ENCODE peak calls at places on chromosomes 11 and 22, in six cellular contexts. V, O, Y, J, A and C are unnamed samples.

GRCh38 chr11:290621-291231 is 1.8 kb downstream of the PGGHG start:
- DNase-seq in V (no peak), O (no peak), Y (peak), J (no peak), A (peak), C (peak)

GRCh38 chr11:113373306-113373705 is 14.3 kb upstream of the ANKK1 start:
- DNase-seq in V (peak), O (peak), Y (no peak), J (no peak), A (no peak), C (no peak)

GRCh38 chr11:44380009-44380313 is 70.0 kb upstream of the ALX4 start:
- DNase-seq in V (no peak), O (no peak), Y (no peak), J (no peak), A (no peak), C (no peak)

GRCh38 chr11:58924230-58924629 is 15.1 kb upstream of the GLYATL1 start:
- DNase-seq in V (no peak), O (no peak), Y (no peak), J (no peak), A (no peak), C (no peak)

GRCh38 chr11:21225860-21226259 is 556.5 kb downstream of the NELL1 start:
- DNase-seq in V (no peak), O (no peak), Y (no peak), J (no peak), A (no peak), C (no peak)

GRCh38 chr22:33577862-33578411 is 342.3 kb downstream of the LARGE1 start:
- DNase-seq in V (no peak), O (no peak), Y (no peak), J (no peak), A (no peak), C (no peak)

GRCh38 chr22:17171016-17171312 is 11.9 kb upstream of the HDHD5 start:
- DNase-seq in V (no peak), O (no peak), Y (no peak), J (no peak), A (no peak), C (no peak)

GRCh38 chr11:69156673-69157155 is 979 bp downstream of the SMIM38 start:
- DNase-seq in V (peak), O (no peak), Y (no peak), J (no peak), A (no peak), C (no peak)

GRCh38 chr11:92311616-92312449 is 87.2 kb downstream of the FAT3 start:
- DNase-seq in V (peak), O (no peak), Y (no peak), J (no peak), A (no peak), C (no peak)

GRCh38 chr11:119369035-119369925 is 12.2 kb downstream of the USP2 start:
- DNase-seq in V (no peak), O (no peak), Y (peak), J (no peak), A (no peak), C (no peak)

GRCh38 chr11:46122955-46123354 is 1.7 kb upstream of the PHF21A start:
- DNase-seq in V (peak), O (peak), Y (no peak), J (no peak), A (no peak), C (no peak)

GRCh38 chr11:66070604-66071325 is 693 bp downstream of the PACS1 start:
- DNase-seq in V (peak), O (peak), Y (peak), J (no peak), A (peak), C (no peak)

GRCh38 chr11:75325713-75326438 is 25.6 kb downstream of the ARRB1 start:
- DNase-seq in V (peak), O (peak), Y (peak), J (peak), A (no peak), C (no peak)

GRCh38 chr11:67368621-67369020 is 4.8 kb downstream of the CLCF1 start:
- DNase-seq in V (no peak), O (no peak), Y (no peak), J (no peak), A (no peak), C (no peak)

GRCh38 chr11:8262552-8263108 is 1.0 kb downstream of the LMO1 start:
- DNase-seq in V (peak), O (peak), Y (peak), J (no peak), A (peak), C (no peak)

GRCh38 chr11:95849087-95849825 is 59.0 kb downstream of the CEP57 start:
- DNase-seq in V (peak), O (peak), Y (peak), J (no peak), A (peak), C (no peak)

GRCh38 chr22:32378703-32379272 is 21.1 kb downstream of the RFPL3 start:
- DNase-seq in V (peak), O (peak), Y (no peak), J (no peak), A (peak), C (no peak)

GRCh38 chr11:113114452-113115027 is 153.3 kb downstream of the NCAM1 start:
- DNase-seq in V (peak), O (peak), Y (peak), J (no peak), A (peak), C (no peak)

GRCh38 chr22:21074092-21074715 is 28.5 kb downstream of the LRRC74B start:
- DNase-seq in V (peak), O (peak), Y (no peak), J (no peak), A (no peak), C (peak)

GRCh38 chr11:111372538-111372937 is 6.5 kb downstream of the POU2AF1 start:
- DNase-seq in V (no peak), O (no peak), Y (no peak), J (no peak), A (no peak), C (no peak)

GRCh38 chr22:46162771-46163170 is 12.4 kb downstream of the PPARA start:
- DNase-seq in V (no peak), O (no peak), Y (no peak), J (no peak), A (no peak), C (no peak)

GRCh38 chr11:110858556-110858921 is 146.3 kb upstream of the ARHGAP20 start:
- DNase-seq in V (peak), O (peak), Y (peak), J (no peak), A (no peak), C (no peak)

GRCh38 chr22:23789638-23790037 is 2.9 kb downstream of the SMARCB1 start:
- DNase-seq in V (no peak), O (no peak), Y (no peak), J (no peak), A (no peak), C (peak)
- TF ChIP-seq CTCF in V (peak), O (peak), Y (no peak), J (no peak), A (no peak), C (peak)

GRCh38 chr11:124778281-124778680 is 16.2 kb upstream of the ESAM start:
- DNase-seq in V (no peak), O (no peak), Y (no peak), J (no peak), A (no peak), C (no peak)
- TF ChIP-seq CTCF in V (peak), O (peak), Y (peak), J (peak), A (no peak), C (peak)

DNA sequence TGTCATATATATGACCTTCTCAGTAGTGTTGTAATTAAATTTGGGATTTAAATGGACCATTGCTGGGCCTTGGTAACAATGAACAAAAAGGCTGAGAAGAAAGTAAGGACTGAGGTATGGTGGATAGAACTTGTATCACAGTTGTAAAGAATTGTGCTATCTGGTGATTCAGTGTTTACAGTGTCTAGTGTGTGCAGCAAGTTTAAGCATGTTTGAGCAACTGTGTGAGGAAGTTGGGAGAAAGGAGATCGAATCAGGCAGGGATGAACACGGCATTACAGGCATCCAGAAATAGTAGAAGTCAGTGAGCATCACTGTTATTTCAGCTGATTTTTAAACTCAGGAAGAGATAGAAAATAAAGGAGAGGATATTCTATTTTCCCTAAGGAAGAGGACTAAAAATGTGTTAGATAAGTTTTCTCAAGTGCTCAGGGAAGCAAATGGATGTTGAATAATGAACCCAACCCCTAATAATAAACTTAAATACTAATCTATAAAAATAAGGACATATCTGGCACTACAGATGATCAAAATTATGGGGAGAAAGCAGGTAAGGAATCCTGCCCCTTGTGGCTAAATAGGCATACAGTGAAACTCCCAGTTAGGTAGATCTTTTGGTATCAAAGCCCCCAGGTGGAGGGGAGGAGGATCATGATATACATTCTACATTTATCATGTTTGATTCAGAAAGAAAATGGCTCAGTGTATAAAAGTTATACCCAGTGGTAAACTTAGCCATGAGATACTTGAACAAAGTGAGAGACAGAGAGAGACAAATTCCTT is 361.0 kb upstream of the ANO3 start:
- DNase-seq in V (no peak), O (no peak), Y (no peak), J (no peak), A (no peak), C (no peak)
- TF ChIP-seq CTCF in V (peak), O (peak), Y (no peak), J (peak), A (peak), C (peak)

DNA sequence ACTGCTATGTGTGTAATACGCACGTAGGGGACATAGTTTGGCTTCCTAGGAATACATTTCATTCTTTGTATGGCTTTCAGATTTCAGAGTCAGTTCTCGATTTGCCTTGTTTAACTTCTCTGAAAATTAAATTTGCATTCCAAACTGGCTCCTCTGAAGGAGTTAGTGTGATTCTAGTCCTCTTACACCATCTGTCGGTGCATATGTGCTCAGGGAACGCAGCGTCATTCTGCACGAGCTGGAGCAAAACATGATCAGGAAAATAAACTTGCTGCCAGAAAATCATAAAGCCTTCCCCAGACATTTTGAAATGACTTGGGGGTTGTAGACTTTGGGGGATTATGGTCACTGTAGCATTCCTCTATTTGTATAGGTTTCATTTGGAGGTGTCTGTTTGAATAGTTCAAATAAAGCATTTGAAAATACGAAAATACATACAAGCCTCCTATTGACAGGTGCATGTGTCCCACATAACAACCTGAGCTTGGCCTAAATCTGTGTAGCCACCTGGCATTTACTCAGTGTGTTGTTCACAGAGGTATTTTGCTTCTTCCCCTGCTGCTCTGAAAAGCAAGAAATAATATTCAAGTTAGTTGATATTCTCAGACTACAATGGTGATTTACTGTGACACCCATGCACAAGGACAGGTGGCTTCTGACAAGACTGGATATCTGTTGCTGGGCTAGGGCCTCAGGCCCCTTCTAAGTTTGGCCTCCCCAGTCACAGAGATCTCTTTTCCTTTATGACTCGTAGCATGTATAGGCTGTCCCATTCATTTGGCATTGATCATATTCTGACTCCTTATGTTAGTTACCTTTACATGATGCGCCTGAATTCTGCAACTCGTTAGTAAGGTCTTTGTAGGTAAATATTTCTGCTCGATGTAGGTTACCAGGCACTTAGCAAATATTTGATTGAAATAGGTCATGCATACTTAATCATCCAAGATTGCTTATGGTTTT is 81.6 kb upstream of the SORL1-AS1 start:
- DNase-seq in V (peak), O (peak), Y (no peak), J (no peak), A (no peak), C (no peak)
- TF ChIP-seq CTCF in V (peak), O (peak), Y (peak), J (peak), A (no peak), C (peak)

GRCh38 chr11:79440451-79441158 is at the start of gene TENM4:
- DNase-seq in V (peak), O (peak), Y (peak), J (peak), A (peak), C (peak)
- TF ChIP-seq CTCF in V (no peak), O (peak), Y (peak), J (peak), A (peak), C (peak)